ENCODE peak calls at places on chromosomes 3 and 15, in ten cellular contexts. K is fibroblast of the aortic adventitia, R is HFF-Myc, Y is PC-9, N is lower lobe of right lung, E is GM10248, I is WTC11, F is fibroblast of lung, L is GM13976, S is coronary artery. B is an unnamed sample.
A peak's percentile ranks its signal among the peaks of the same experiment; 100 is the strongest.

GRCh38 chr15:29805708-29806104 is 16.6 kb downstream of the TJP1 start:
- DNase-seq in F (no peak), K (no peak), Y (no peak), N (no peak), L (no peak), E (no peak), S (no peak), I (no peak), R (no peak), B (no peak)

GRCh38 chr15:72342385-72342784 is 22.4 kb upstream of the CELF6 start:
- DNase-seq in L (peak; percentile 45), I (peak; percentile 82), Y (no peak), K (no peak), S (no peak), R (no peak), E (no peak), F (peak; percentile 14), N (no peak), B (peak; percentile 52)

GRCh38 chr3:159818399-159818798 is 170.2 kb upstream of the IL12A start:
- DNase-seq in N (no peak), K (no peak), L (no peak), E (no peak), I (peak; percentile 47), S (no peak), R (no peak), F (no peak), Y (no peak), B (no peak)

GRCh38 chr3:10370429-10370828 is 49.5 kb upstream of the SEC13 start:
- DNase-seq in F (peak; percentile 91), L (no peak), R (no peak), I (no peak), E (no peak), K (peak; percentile 55), Y (no peak), N (no peak), S (no peak), B (no peak)

GRCh38 chr3:186965141-186965879 is 35.0 kb downstream of the ST6GAL1 start:
- DNase-seq in L (peak; percentile 57), N (no peak), S (peak; percentile 47), F (peak; percentile 18), I (peak; percentile 38), E (peak; percentile 42), Y (no peak), K (no peak), R (peak; percentile 24), B (no peak)

GRCh38 chr3:111919370-111920065 is 59.3 kb upstream of the ABHD10 start:
- DNase-seq in R (no peak), S (no peak), L (no peak), I (peak; percentile 59), F (no peak), E (no peak), K (no peak), N (no peak), Y (no peak), B (no peak)

GRCh38 chr3:20080956-20081554 is 40.8 kb downstream of the KAT2B start:
- DNase-seq in K (peak; percentile 61), R (no peak), F (no peak), Y (no peak), I (no peak), L (no peak), E (no peak), N (peak; percentile 60), S (no peak), B (no peak)

GRCh38 chr3:15405448-15406050 is 21.8 kb downstream of the METTL6 start:
- DNase-seq in F (peak; percentile 77), Y (no peak), R (no peak), K (peak; percentile 84), E (peak; percentile 58), S (no peak), L (peak; percentile 57), N (no peak), I (no peak), B (no peak)

GRCh38 chr3:6108957-6109356 is 752.0 kb upstream of the GRM7 start:
- DNase-seq in F (no peak), K (no peak), Y (no peak), S (no peak), R (no peak), L (no peak), I (no peak), E (no peak), N (no peak), B (no peak)

GRCh38 chr15:75198560-75199346 is 2.9 kb upstream of the C15orf39 start:
- DNase-seq in Y (peak; percentile 61), F (peak; percentile 47), N (no peak), S (no peak), E (peak; percentile 67), K (peak; percentile 50), R (no peak), I (no peak), L (peak; percentile 76), B (no peak)

GRCh38 chr3:149790265-149790664 is 2.1 kb downstream of the ANKUB1 start:
- DNase-seq in K (peak; percentile 45), N (no peak), I (no peak), R (no peak), Y (peak; percentile 41), S (no peak), E (no peak), L (no peak), F (no peak), B (peak; percentile 38)

GRCh38 chr3:138197058-138197457 is 10.0 kb downstream of the ARMC8 start:
- DNase-seq in K (peak; percentile 40), L (peak; percentile 40), E (no peak), Y (no peak), F (peak; percentile 52), I (peak; percentile 47), S (no peak), N (no peak), R (no peak), B (peak; percentile 15)

GRCh38 chr3:43076857-43077256 is 29.0 kb downstream of the POMGNT2 start:
- DNase-seq in E (no peak), N (no peak), Y (no peak), R (no peak), L (no peak), F (peak; percentile 38), S (no peak), I (no peak), K (no peak), B (no peak)

GRCh38 chr3:133742351-133743091 is 3.7 kb upstream of the TF start:
- DNase-seq in K (peak; percentile 8), F (peak; percentile 50), E (no peak), S (no peak), N (no peak), L (no peak), R (no peak), I (no peak), Y (peak; percentile 82), B (no peak)

GRCh38 chr3:134338201-134338512 is 36.1 kb downstream of the AMOTL2 start:
- DNase-seq in I (no peak), N (no peak), F (no peak), E (no peak), R (no peak), L (no peak), S (peak; percentile 68), Y (no peak), K (no peak), B (no peak)

GRCh38 chr3:171967932-171968678 is 71.3 kb upstream of the FNDC3B start:
- DNase-seq in N (no peak), S (no peak), E (no peak), F (peak; percentile 82), L (no peak), K (peak; percentile 96), I (no peak), R (no peak), Y (no peak), B (no peak)

GRCh38 chr3:192917258-192917507 is 473 bp downstream of the MB21D2 start:
- DNase-seq in F (no peak), Y (peak; percentile 55), S (no peak), E (peak; percentile 33), N (no peak), K (no peak), I (no peak), L (peak; percentile 46), R (no peak), B (no peak)

GRCh38 chr3:30682434-30683155 is 76.2 kb downstream of the TGFBR2 start:
- DNase-seq in F (no peak), L (no peak), Y (no peak), N (no peak), K (no peak), E (no peak), S (no peak), R (no peak), I (no peak), B (no peak)

GRCh38 chr3:50675179-50676030 is 678 bp downstream of the DOCK3 start:
- DNase-seq in L (peak; percentile 49), Y (no peak), I (peak; percentile 86), F (no peak), S (no peak), N (peak; percentile 59), K (no peak), R (no peak), E (peak; percentile 39), B (peak; percentile 63)
- TF ChIP-seq CTCF in L (peak; percentile 16), Y (peak; percentile 66), I (peak; percentile 74), F (peak; percentile 8), S (peak; percentile 44), N (peak; percentile 32), K (no peak), R (peak; percentile 11), E (peak; percentile 23), B (peak; percentile 55)

DNA sequence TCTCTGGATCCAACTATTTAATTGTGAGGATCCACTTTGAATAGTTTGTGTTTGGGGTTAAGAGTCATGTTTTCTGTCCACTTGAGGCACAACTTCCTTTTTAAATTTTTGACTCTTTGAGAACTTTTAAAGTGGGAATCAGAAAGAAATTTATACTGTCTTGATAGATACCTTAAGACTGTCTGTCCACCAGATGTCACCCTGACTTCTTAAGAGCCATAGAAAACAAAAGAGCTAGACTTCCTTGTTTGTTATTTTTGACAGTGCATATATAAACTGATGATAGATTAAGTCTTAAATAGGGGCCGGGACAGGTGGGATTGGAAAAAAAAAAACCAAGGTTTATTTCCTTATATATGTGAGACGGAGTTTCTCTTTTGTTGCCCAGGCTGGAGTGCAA is 52.1 kb upstream of the WDR72 start:
- DNase-seq in F (peak; percentile 29), Y (no peak), R (no peak), K (peak; percentile 0), S (no peak), E (no peak), L (no peak), N (no peak), I (no peak), B (no peak)
- TF ChIP-seq CTCF in F (no peak), Y (no peak), R (no peak), K (no peak), S (no peak), E (no peak), L (no peak), N (peak; percentile 21), I (no peak), B (no peak)

GRCh38 chr15:23083115-23083514 is 43.7 kb upstream of the TUBGCP5 start:
- DNase-seq in I (no peak), L (no peak), N (no peak), S (no peak), Y (no peak), R (no peak), F (no peak), K (no peak), E (no peak), B (no peak)
- TF ChIP-seq CTCF in I (no peak), L (no peak), N (no peak), S (no peak), Y (no peak), R (no peak), F (no peak), K (no peak), E (no peak), B (no peak)

DNA sequence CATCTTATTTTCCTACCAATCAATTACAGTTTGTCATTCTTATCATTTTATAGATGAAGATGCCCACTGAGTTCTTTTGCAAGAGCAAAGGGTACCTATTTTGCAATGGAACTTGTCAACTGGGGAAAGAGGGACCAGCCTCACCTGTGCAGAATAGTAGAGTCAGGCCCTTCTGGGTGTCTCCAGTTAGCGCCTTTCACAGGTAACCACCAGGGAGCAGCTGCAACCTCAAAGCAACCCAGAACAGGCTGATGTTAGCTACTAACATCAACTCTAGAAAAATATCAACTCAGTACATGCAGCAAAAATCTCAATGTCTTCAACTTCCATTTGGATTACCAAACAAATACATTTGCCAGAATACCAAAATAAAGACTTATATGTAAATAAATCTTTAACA is 47.1 kb downstream of the SUMF1 start:
- DNase-seq in F (no peak), Y (no peak), I (no peak), N (no peak), L (no peak), R (no peak), K (no peak), S (no peak), E (no peak), B (no peak)
- TF ChIP-seq CTCF in F (no peak), Y (no peak), I (no peak), N (no peak), L (no peak), R (no peak), K (no peak), S (no peak), E (no peak), B (no peak)